ENCODE peak calls at places on chromosomes 4 and X, in eight cellular contexts. A is PC-9, K is MM.1S, T is globus pallidus, G is stomach, F is GDM1, Q is T-helper 17 cell, J is NCI-H1092. X is an unnamed sample.

GRCh38 chrX:71098951-71099506 is 3.4 kb downstream of the FOXO4 start:
- DNase-seq in T (no peak), Q (no peak), G (peak; percentile 9), K (no peak), A (no peak), J (no peak), F (no peak), X (no peak)

GRCh38 chrX:13092455-13092941 is 48.1 kb upstream of the FAM9C start:
- DNase-seq in J (no peak), T (peak; percentile 33), G (peak; percentile 48), F (no peak), Q (peak; percentile 56), A (peak; percentile 38), K (no peak), X (no peak)

GRCh38 chrX:107716816-107717700 is 58.5 kb downstream of the TSC22D3 start:
- DNase-seq in Q (peak; percentile 84), K (peak; percentile 94), J (no peak), A (peak; percentile 74), F (peak; percentile 76), G (peak; percentile 90), T (peak; percentile 77), X (peak; percentile 38)

GRCh38 chr4:138158746-138159297 is 83.3 kb downstream of the SLC7A11 start:
- DNase-seq in J (no peak), G (no peak), A (no peak), Q (no peak), F (no peak), K (no peak), T (no peak), X (no peak)

GRCh38 chrX:20177093-20177492 is 35.5 kb upstream of the EIF1AX start:
- DNase-seq in K (no peak), G (no peak), F (no peak), Q (no peak), T (no peak), J (no peak), A (no peak), X (no peak)

GRCh38 chr4:4668355-4669210 is 126.7 kb upstream of the STX18 start:
- DNase-seq in J (no peak), A (no peak), Q (no peak), G (no peak), F (no peak), T (no peak), K (no peak), X (no peak)

GRCh38 chrX:110346681-110347080 is 12.0 kb upstream of the RTL9 start:
- DNase-seq in K (no peak), T (no peak), J (no peak), Q (no peak), F (no peak), G (peak; percentile 27), A (no peak), X (no peak)

GRCh38 chr4:44984083-44984482 is 257.7 kb upstream of the GNPDA2 start:
- DNase-seq in Q (no peak), A (no peak), T (no peak), J (no peak), K (no peak), F (no peak), G (no peak), X (no peak)

GRCh38 chr4:136769717-136770116 is 762.6 kb downstream of the PCDH18 start:
- DNase-seq in G (no peak), J (no peak), Q (no peak), T (no peak), F (no peak), K (no peak), A (no peak), X (no peak)

GRCh38 chr4:37441231-37442061 is 196.9 kb downstream of the NWD2 start:
- DNase-seq in J (no peak), A (peak; percentile 96), F (no peak), T (no peak), Q (no peak), K (no peak), G (no peak), X (no peak)

GRCh38 chrX:135931644-135932487 is 38.4 kb downstream of the SAGE1 start:
- DNase-seq in J (peak; percentile 32), T (peak; percentile 2), A (peak; percentile 43), Q (peak; percentile 7), G (peak; percentile 64), F (peak; percentile 23), K (peak; percentile 66), X (peak; percentile 2)

GRCh38 chr4:153222162-153222789 is 18.0 kb downstream of the TRIM2 start:
- DNase-seq in T (peak; percentile 59), F (no peak), K (peak; percentile 34), A (no peak), J (peak; percentile 60), Q (no peak), G (peak; percentile 64), X (peak; percentile 8)

GRCh38 chr4:2696423-2696822 is 59.7 kb downstream of the TNIP2 start:
- DNase-seq in Q (no peak), K (peak; percentile 96), F (no peak), A (no peak), J (no peak), T (no peak), G (no peak), X (peak; percentile 82)

GRCh38 chr4:151233600-151233999 is 43.4 kb upstream of the PRSS48 start:
- DNase-seq in J (no peak), A (no peak), G (no peak), T (no peak), K (no peak), Q (no peak), F (no peak), X (no peak)

GRCh38 chrX:17377047-17377692 is 2.2 kb downstream of the NHS start:
- DNase-seq in J (peak; percentile 62), F (no peak), T (no peak), Q (no peak), A (peak; percentile 74), K (no peak), G (peak; percentile 48), X (no peak)

GRCh38 chrX:110531873-110532272 is 173.2 kb downstream of the RTL9 start:
- DNase-seq in K (no peak), J (no peak), A (no peak), G (no peak), F (no peak), Q (no peak), T (no peak), X (no peak)

GRCh38 chrX:19334945-19335626 is 8.6 kb upstream of the PDHA1 start:
- DNase-seq in Q (no peak), K (peak; percentile 79), G (no peak), J (no peak), A (no peak), T (no peak), F (no peak), X (no peak)

GRCh38 chr4:104123021-104123420 is 371.7 kb downstream of the CXXC4 start:
- DNase-seq in J (no peak), G (no peak), F (no peak), K (no peak), T (no peak), Q (no peak), A (no peak), X (no peak)

GRCh38 chr4:15164571-15164970 is 162.3 kb downstream of the CPEB2 start:
- DNase-seq in K (no peak), Q (no peak), T (no peak), G (no peak), A (no peak), F (no peak), J (no peak), X (no peak)

GRCh38 chrX:55908685-55909212 is 191.2 kb downstream of the RRAGB start:
- DNase-seq in J (no peak), F (peak; percentile 0), T (peak; percentile 21), G (no peak), Q (no peak), K (peak; percentile 30), A (peak; percentile 50), X (no peak)